ENCODE peak calls at places on chromosomes 11 and 22, in eight cellular contexts. One of them, this sample, is unnamed.

GRCh38 chr11:133889188-133889587 is 43.9 kb upstream of the SPATA19 start:
- DNase-seq in A549: no peak
- DNase-seq in sigmoid colon: no peak
- DNase-seq in stomach: no peak
- DNase-seq in breast epithelium: no peak
- DNase-seq in transverse colon: no peak
- DNase-seq in HCT116: no peak
- DNase-seq in upper lobe of left lung: no peak
- DNase-seq in this sample: no peak

GRCh38 chr11:71285111-71285510 is 32.7 kb upstream of the SHANK2 start:
- DNase-seq in A549: no peak
- DNase-seq in sigmoid colon: peak; percentile 40
- DNase-seq in stomach: peak; percentile 15
- DNase-seq in breast epithelium: peak; percentile 20
- DNase-seq in transverse colon: no peak
- DNase-seq in HCT116: no peak
- DNase-seq in upper lobe of left lung: no peak
- DNase-seq in this sample: no peak

GRCh38 chr11:59615132-59615636 is 390 bp downstream of the OSBP start:
- DNase-seq in A549: peak; percentile 39
- DNase-seq in sigmoid colon: peak; percentile 77
- DNase-seq in stomach: peak; percentile 72
- DNase-seq in breast epithelium: peak; percentile 62
- DNase-seq in transverse colon: peak; percentile 77
- DNase-seq in HCT116: peak; percentile 24
- DNase-seq in upper lobe of left lung: peak; percentile 84
- DNase-seq in this sample: peak; percentile 69

GRCh38 chr22:49326558-49326957 is 501.1 kb downstream of the BRD1 start:
- DNase-seq in A549: no peak
- DNase-seq in sigmoid colon: no peak
- DNase-seq in stomach: peak; percentile 10
- DNase-seq in breast epithelium: peak; percentile 40
- DNase-seq in transverse colon: no peak
- DNase-seq in HCT116: no peak
- DNase-seq in upper lobe of left lung: no peak
- DNase-seq in this sample: no peak

GRCh38 chr11:103624708-103625623 is 411.5 kb upstream of the DDI1 start:
- DNase-seq in A549: peak; percentile 97
- DNase-seq in sigmoid colon: no peak
- DNase-seq in stomach: no peak
- DNase-seq in breast epithelium: no peak
- DNase-seq in transverse colon: no peak
- DNase-seq in HCT116: no peak
- DNase-seq in upper lobe of left lung: no peak
- DNase-seq in this sample: no peak

GRCh38 chr22:22218302-22218701 is 26.3 kb upstream of the VPREB1 start:
- DNase-seq in A549: no peak
- DNase-seq in sigmoid colon: no peak
- DNase-seq in stomach: no peak
- DNase-seq in breast epithelium: no peak
- DNase-seq in transverse colon: no peak
- DNase-seq in HCT116: no peak
- DNase-seq in upper lobe of left lung: no peak
- DNase-seq in this sample: no peak

GRCh38 chr11:8531312-8531711 is 62.7 kb downstream of the STK33 start:
- DNase-seq in A549: no peak
- DNase-seq in sigmoid colon: no peak
- DNase-seq in stomach: no peak
- DNase-seq in breast epithelium: no peak
- DNase-seq in transverse colon: no peak
- DNase-seq in HCT116: no peak
- DNase-seq in upper lobe of left lung: no peak
- DNase-seq in this sample: no peak

GRCh38 chr11:11966826-11967668 is 41.4 kb downstream of the DKK3 start:
- DNase-seq in A549: peak; percentile 64
- DNase-seq in sigmoid colon: peak; percentile 77
- DNase-seq in stomach: peak; percentile 79
- DNase-seq in breast epithelium: peak; percentile 68
- DNase-seq in transverse colon: peak; percentile 67
- DNase-seq in HCT116: peak; percentile 49
- DNase-seq in upper lobe of left lung: peak; percentile 59
- DNase-seq in this sample: peak; percentile 82

DNA sequence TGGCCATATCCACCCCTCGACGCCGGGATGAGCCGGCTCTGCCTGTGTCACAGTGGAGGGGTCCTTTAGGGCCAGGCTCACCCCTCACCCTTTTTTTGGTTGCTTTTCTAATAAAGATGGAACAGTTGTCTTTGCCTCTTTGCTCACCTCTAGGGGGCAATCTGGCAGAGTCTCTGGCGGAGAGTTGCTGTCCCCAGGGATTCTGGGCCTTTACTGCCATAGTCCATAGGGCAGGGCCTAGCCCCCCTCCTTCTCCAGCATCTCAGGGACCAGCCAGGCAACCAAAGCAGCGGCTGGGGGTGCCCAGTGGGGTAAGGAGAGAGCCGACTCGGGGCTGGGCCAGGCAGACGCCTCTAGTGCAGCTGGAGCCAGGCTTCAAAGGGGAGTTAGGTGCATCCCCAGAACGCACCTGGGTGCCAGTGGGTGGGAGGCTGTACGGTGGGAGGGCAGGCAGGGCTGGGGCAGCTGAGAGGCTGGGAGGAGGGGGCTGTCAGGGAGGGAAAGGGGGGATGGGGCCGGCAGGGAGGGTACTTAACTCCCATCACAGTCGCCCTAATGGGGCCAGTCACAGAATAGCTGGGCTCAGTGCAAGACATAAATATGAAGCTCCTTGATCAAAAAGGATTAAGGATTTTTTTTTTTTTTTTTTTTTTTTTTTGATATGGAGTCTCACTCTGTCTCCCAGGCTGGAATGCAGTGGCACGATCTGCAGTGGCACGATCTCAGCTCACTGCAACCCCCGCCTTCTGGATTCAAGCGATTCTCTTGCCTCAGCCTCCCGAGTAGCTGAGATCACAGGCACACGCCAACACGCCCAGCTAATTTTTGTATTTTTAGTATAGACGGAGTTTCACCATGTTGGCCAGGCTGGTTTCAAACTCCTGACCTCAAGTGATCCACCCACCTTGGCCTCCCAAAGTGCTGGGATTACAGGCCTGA is 2.5 kb upstream of the SUSD2 start:
- DNase-seq in A549: no peak
- DNase-seq in sigmoid colon: no peak
- DNase-seq in stomach: no peak
- DNase-seq in breast epithelium: no peak
- DNase-seq in transverse colon: no peak
- DNase-seq in HCT116: no peak
- DNase-seq in upper lobe of left lung: no peak
- DNase-seq in this sample: no peak
- TF ChIP-seq CTCF in A549: peak; percentile 31
- TF ChIP-seq CTCF in sigmoid colon: no peak
- TF ChIP-seq CTCF in stomach: no peak
- TF ChIP-seq CTCF in breast epithelium: peak; percentile 13
- TF ChIP-seq CTCF in transverse colon: no peak
- TF ChIP-seq CTCF in HCT116: peak; percentile 58
- TF ChIP-seq CTCF in upper lobe of left lung: no peak
- TF ChIP-seq CTCF in this sample: no peak

GRCh38 chr22:37650463-37651136 is 7.9 kb upstream of the PDXP start:
- DNase-seq in A549: no peak
- DNase-seq in sigmoid colon: no peak
- DNase-seq in stomach: no peak
- DNase-seq in breast epithelium: no peak
- DNase-seq in transverse colon: no peak
- DNase-seq in HCT116: no peak
- DNase-seq in upper lobe of left lung: no peak
- DNase-seq in this sample: no peak

GRCh38 chr22:37643225-37643847 is 3.9 kb downstream of the SH3BP1 start:
- DNase-seq in A549: peak; percentile 59
- DNase-seq in sigmoid colon: peak; percentile 92
- DNase-seq in stomach: peak; percentile 91
- DNase-seq in breast epithelium: peak; percentile 89
- DNase-seq in transverse colon: peak; percentile 93
- DNase-seq in HCT116: no peak
- DNase-seq in upper lobe of left lung: peak; percentile 85
- DNase-seq in this sample: peak; percentile 91

GRCh38 chr22:37641251-37641949 is 1.9 kb downstream of the SH3BP1 start:
- DNase-seq in A549: no peak
- DNase-seq in sigmoid colon: no peak
- DNase-seq in stomach: no peak
- DNase-seq in breast epithelium: no peak
- DNase-seq in transverse colon: peak; percentile 78
- DNase-seq in HCT116: no peak
- DNase-seq in upper lobe of left lung: no peak
- DNase-seq in this sample: no peak

GRCh38 chr22:37647928-37648327 is 8.5 kb downstream of the SH3BP1 start:
- DNase-seq in A549: peak; percentile 36
- DNase-seq in sigmoid colon: no peak
- DNase-seq in stomach: peak; percentile 54
- DNase-seq in breast epithelium: no peak
- DNase-seq in transverse colon: peak; percentile 67
- DNase-seq in HCT116: peak; percentile 81
- DNase-seq in upper lobe of left lung: no peak
- DNase-seq in this sample: peak; percentile 93

DNA sequence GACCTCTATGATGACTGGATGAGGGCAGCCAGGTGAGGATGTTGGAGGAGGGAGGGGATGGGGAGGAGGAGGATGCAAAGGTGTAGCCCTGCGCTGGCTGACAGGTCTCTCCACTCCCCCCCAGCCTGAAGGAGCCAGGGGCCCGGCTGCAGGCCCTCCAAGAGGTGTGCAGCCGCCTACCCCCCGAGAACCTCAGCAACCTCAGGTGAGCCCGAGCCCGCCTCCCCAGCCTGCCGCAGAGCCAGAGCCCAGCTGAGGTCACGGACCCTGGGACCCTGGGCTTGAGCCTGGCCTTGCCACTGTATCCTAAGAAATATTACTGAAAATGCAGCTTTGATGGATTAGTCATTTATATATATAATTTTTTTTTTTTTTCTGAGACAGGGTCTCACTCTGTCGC is 7.8 kb downstream of the SH3BP1 start:
- DNase-seq in A549: no peak
- DNase-seq in sigmoid colon: no peak
- DNase-seq in stomach: no peak
- DNase-seq in breast epithelium: no peak
- DNase-seq in transverse colon: no peak
- DNase-seq in HCT116: no peak
- DNase-seq in upper lobe of left lung: no peak
- DNase-seq in this sample: no peak
- H3K4me1 ChIP-seq in A549: no peaks in the 10 kb centered on the region
- H3K4me1 ChIP-seq in sigmoid colon: peaks cover 3% of the 10 kb centered on the region
- H3K4me1 ChIP-seq in stomach: peaks cover 8% of the 10 kb centered on the region
- H3K4me1 ChIP-seq in breast epithelium: no peaks in the 10 kb centered on the region
- H3K4me1 ChIP-seq in transverse colon: peaks cover 15% of the 10 kb centered on the region
- H3K4me1 ChIP-seq in HCT116: peaks cover 33% of the 10 kb centered on the region
- H3K4me1 ChIP-seq in upper lobe of left lung: peaks cover 5% of the 10 kb centered on the region
- H3K4me1 ChIP-seq in this sample: peaks cover 7% of the 10 kb centered on the region

GRCh38 chr11:65008873-65009272 is 5.1 kb upstream of the ARL2 start:
- DNase-seq in A549: no peak
- DNase-seq in sigmoid colon: no peak
- DNase-seq in stomach: no peak
- DNase-seq in breast epithelium: no peak
- DNase-seq in transverse colon: no peak
- DNase-seq in HCT116: no peak
- DNase-seq in upper lobe of left lung: no peak
- DNase-seq in this sample: no peak

GRCh38 chr11:65013130-65013691 is 749 bp upstream of the ARL2 start:
- DNase-seq in A549: no peak
- DNase-seq in sigmoid colon: peak; percentile 97
- DNase-seq in stomach: peak; percentile 93
- DNase-seq in breast epithelium: peak; percentile 90
- DNase-seq in transverse colon: peak; percentile 96
- DNase-seq in HCT116: no peak
- DNase-seq in upper lobe of left lung: peak; percentile 97
- DNase-seq in this sample: peak; percentile 94

GRCh38 chr11:65013692-65014145 is 241 bp upstream of the ARL2 start:
- DNase-seq in A549: peak; percentile 94
- DNase-seq in sigmoid colon: peak; percentile 96
- DNase-seq in stomach: peak; percentile 89
- DNase-seq in breast epithelium: peak; percentile 81
- DNase-seq in transverse colon: peak; percentile 92
- DNase-seq in HCT116: peak; percentile 80
- DNase-seq in upper lobe of left lung: peak; percentile 92
- DNase-seq in this sample: peak; percentile 94

GRCh38 chr11:65003282-65003681 is 6.5 kb upstream of the BATF2 start:
- DNase-seq in A549: no peak
- DNase-seq in sigmoid colon: no peak
- DNase-seq in stomach: no peak
- DNase-seq in breast epithelium: no peak
- DNase-seq in transverse colon: no peak
- DNase-seq in HCT116: no peak
- DNase-seq in upper lobe of left lung: no peak
- DNase-seq in this sample: no peak

GRCh38 chr11:65008016-65008415 is 5.9 kb upstream of the ARL2 start:
- DNase-seq in A549: no peak
- DNase-seq in sigmoid colon: no peak
- DNase-seq in stomach: no peak
- DNase-seq in breast epithelium: no peak
- DNase-seq in transverse colon: no peak
- DNase-seq in HCT116: no peak
- DNase-seq in upper lobe of left lung: no peak
- DNase-seq in this sample: no peak
- TF ChIP-seq POLR2A in A549: no peak
- TF ChIP-seq POLR2A in sigmoid colon: no peak
- TF ChIP-seq POLR2A in stomach: no peak
- TF ChIP-seq POLR2A in breast epithelium: no peak
- TF ChIP-seq POLR2A in transverse colon: no peak
- TF ChIP-seq POLR2A in HCT116: no peak
- TF ChIP-seq POLR2A in upper lobe of left lung: no peak
- TF ChIP-seq POLR2A in this sample: no peak

GRCh38 chr11:116374085-116374484 is 398.7 kb downstream of the BUD13 start:
- DNase-seq in A549: no peak
- DNase-seq in sigmoid colon: no peak
- DNase-seq in stomach: no peak
- DNase-seq in breast epithelium: no peak
- DNase-seq in transverse colon: no peak
- DNase-seq in HCT116: no peak
- DNase-seq in upper lobe of left lung: no peak
- DNase-seq in this sample: no peak

GRCh38 chr11:116373107-116373506 is 399.7 kb downstream of the BUD13 start:
- DNase-seq in A549: no peak
- DNase-seq in sigmoid colon: no peak
- DNase-seq in stomach: no peak
- DNase-seq in breast epithelium: no peak
- DNase-seq in transverse colon: no peak
- DNase-seq in HCT116: no peak
- DNase-seq in upper lobe of left lung: no peak
- DNase-seq in this sample: no peak

GRCh38 chr11:116375221-116375620 is 397.6 kb downstream of the BUD13 start:
- DNase-seq in A549: no peak
- DNase-seq in sigmoid colon: no peak
- DNase-seq in stomach: no peak
- DNase-seq in breast epithelium: no peak
- DNase-seq in transverse colon: no peak
- DNase-seq in HCT116: no peak
- DNase-seq in upper lobe of left lung: no peak
- DNase-seq in this sample: no peak

GRCh38 chr11:116371146-116371545 is 401.6 kb downstream of the BUD13 start:
- DNase-seq in A549: no peak
- DNase-seq in sigmoid colon: no peak
- DNase-seq in stomach: no peak
- DNase-seq in breast epithelium: no peak
- DNase-seq in transverse colon: no peak
- DNase-seq in HCT116: no peak
- DNase-seq in upper lobe of left lung: no peak
- DNase-seq in this sample: no peak

DNA sequence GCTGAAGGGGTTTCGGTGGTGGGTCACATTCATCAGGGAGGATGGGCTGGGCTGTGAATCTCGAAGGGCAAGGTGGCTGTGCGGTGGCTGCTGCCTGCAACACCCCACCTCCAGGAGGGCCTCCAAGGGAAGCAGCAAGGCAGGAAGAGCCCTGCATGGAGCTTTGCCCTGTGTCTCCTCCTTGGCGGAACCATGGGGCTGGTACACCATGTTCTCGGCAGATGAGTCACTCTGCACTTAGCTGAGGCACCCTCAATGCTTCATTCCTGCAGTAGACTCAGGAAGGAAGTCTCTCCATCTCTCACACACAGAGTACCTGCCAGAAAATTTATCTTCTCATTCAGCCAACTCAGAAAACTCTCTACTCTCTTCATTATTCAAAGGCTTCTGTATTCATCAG is 399.2 kb downstream of the BUD13 start:
- DNase-seq in A549: no peak
- DNase-seq in sigmoid colon: no peak
- DNase-seq in stomach: no peak
- DNase-seq in breast epithelium: no peak
- DNase-seq in transverse colon: no peak
- DNase-seq in HCT116: no peak
- DNase-seq in upper lobe of left lung: no peak
- DNase-seq in this sample: no peak
- TF ChIP-seq CTCF in A549: no peak
- TF ChIP-seq CTCF in sigmoid colon: no peak
- TF ChIP-seq CTCF in stomach: no peak
- TF ChIP-seq CTCF in breast epithelium: no peak
- TF ChIP-seq CTCF in transverse colon: no peak
- TF ChIP-seq CTCF in HCT116: no peak
- TF ChIP-seq CTCF in upper lobe of left lung: no peak
- TF ChIP-seq CTCF in this sample: no peak